ENCODE peak calls at places on chromosome 14, in five cellular contexts. One of them, this sample, is unnamed.

GRCh38 chr14:38143170-38143569 is 64.5 kb upstream of the SSTR1 start:
- DNase-seq in mesenchymal stem cell: peak; percentile 20
- DNase-seq in BJ: peak; percentile 18
- DNase-seq in neuronal stem cell: no peak
- DNase-seq in bronchial epithelial cell: no peak
- DNase-seq in this sample: no peak

GRCh38 chr14:93462479-93462878 is 31.7 kb downstream of the UNC79 start:
- DNase-seq in mesenchymal stem cell: no peak
- DNase-seq in bronchial epithelial cell: no peak
- DNase-seq in BJ: no peak
- DNase-seq in neuronal stem cell: no peak
- DNase-seq in this sample: no peak

GRCh38 chr14:39169541-39169900 is 612 bp downstream of the TRAPPC6B start:
- DNase-seq in mesenchymal stem cell: no peak
- DNase-seq in neuronal stem cell: no peak
- DNase-seq in BJ: no peak
- DNase-seq in bronchial epithelial cell: peak; percentile 39
- DNase-seq in this sample: no peak

GRCh38 chr14:25431211-25432076 is 381.5 kb upstream of the STXBP6 start:
- DNase-seq in BJ: no peak
- DNase-seq in bronchial epithelial cell: peak; percentile 1
- DNase-seq in mesenchymal stem cell: no peak
- DNase-seq in neuronal stem cell: peak; percentile 35
- DNase-seq in this sample: no peak

GRCh38 chr14:105176513-105176912 is 4.6 kb downstream of the NUDT14 start:
- DNase-seq in bronchial epithelial cell: no peak
- DNase-seq in mesenchymal stem cell: no peak
- DNase-seq in BJ: no peak
- DNase-seq in neuronal stem cell: no peak
- DNase-seq in this sample: no peak

GRCh38 chr14:45227566-45227965 is 25.4 kb downstream of the MIS18BP1 start:
- DNase-seq in mesenchymal stem cell: no peak
- DNase-seq in bronchial epithelial cell: no peak
- DNase-seq in BJ: no peak
- DNase-seq in neuronal stem cell: no peak
- DNase-seq in this sample: no peak

GRCh38 chr14:88417594-88417993 is 32.1 kb downstream of the SPATA7 start:
- DNase-seq in neuronal stem cell: no peak
- DNase-seq in bronchial epithelial cell: no peak
- DNase-seq in mesenchymal stem cell: no peak
- DNase-seq in BJ: no peak
- DNase-seq in this sample: no peak

GRCh38 chr14:92625213-92625612 is 111.6 kb downstream of the RIN3 start:
- DNase-seq in bronchial epithelial cell: peak; percentile 77
- DNase-seq in neuronal stem cell: no peak
- DNase-seq in mesenchymal stem cell: peak; percentile 89
- DNase-seq in BJ: peak; percentile 94
- DNase-seq in this sample: peak; percentile 59

GRCh38 chr14:71319646-71320045 is 412.4 kb downstream of the PCNX1 start:
- DNase-seq in mesenchymal stem cell: no peak
- DNase-seq in neuronal stem cell: no peak
- DNase-seq in BJ: no peak
- DNase-seq in bronchial epithelial cell: peak; percentile 40
- DNase-seq in this sample: peak; percentile 2

GRCh38 chr14:69643430-69644200 is 32.2 kb downstream of the SUSD6 start:
- DNase-seq in BJ: no peak
- DNase-seq in mesenchymal stem cell: no peak
- DNase-seq in neuronal stem cell: no peak
- DNase-seq in bronchial epithelial cell: peak; percentile 99
- DNase-seq in this sample: peak; percentile 56

GRCh38 chr14:79587194-79587593 is 624.1 kb downstream of the DIO2 start:
- DNase-seq in neuronal stem cell: no peak
- DNase-seq in BJ: no peak
- DNase-seq in mesenchymal stem cell: no peak
- DNase-seq in bronchial epithelial cell: peak; percentile 37
- DNase-seq in this sample: no peak

GRCh38 chr14:53979747-53980642 is 23.4 kb upstream of the BMP4 start:
- DNase-seq in mesenchymal stem cell: peak; percentile 87
- DNase-seq in BJ: peak; percentile 70
- DNase-seq in neuronal stem cell: no peak
- DNase-seq in bronchial epithelial cell: no peak
- DNase-seq in this sample: peak; percentile 62

GRCh38 chr14:47155395-47155794 is 503.8 kb upstream of the RPL10L start:
- DNase-seq in neuronal stem cell: no peak
- DNase-seq in BJ: no peak
- DNase-seq in mesenchymal stem cell: no peak
- DNase-seq in bronchial epithelial cell: no peak
- DNase-seq in this sample: no peak

GRCh38 chr14:52789118-52789517 is 2.3 kb downstream of the GNPNAT1 start:
- DNase-seq in neuronal stem cell: no peak
- DNase-seq in mesenchymal stem cell: peak; percentile 13
- DNase-seq in bronchial epithelial cell: no peak
- DNase-seq in BJ: no peak
- DNase-seq in this sample: no peak
- H3K4me3 ChIP-seq in neuronal stem cell: no peak overlapping the region
- H3K4me3 ChIP-seq in mesenchymal stem cell: no peak overlapping the region
- H3K4me3 ChIP-seq in bronchial epithelial cell: no peak overlapping the region
- H3K4me3 ChIP-seq in BJ: no peak overlapping the region
- H3K4me3 ChIP-seq in this sample: peak overlapping the region; percentile 80

GRCh38 chr14:50559990-50560928 is at the start of gene ATL1:
- DNase-seq in BJ: no peak
- DNase-seq in neuronal stem cell: peak; percentile 77
- DNase-seq in bronchial epithelial cell: peak; percentile 63
- DNase-seq in mesenchymal stem cell: peak; percentile 86
- DNase-seq in this sample: peak; percentile 62
- H3K27me3 ChIP-seq in BJ: no peaks in the 10 kb centered on the region
- H3K27me3 ChIP-seq in neuronal stem cell: no peaks in the 10 kb centered on the region
- H3K27me3 ChIP-seq in bronchial epithelial cell: no peaks in the 10 kb centered on the region
- H3K27me3 ChIP-seq in mesenchymal stem cell: no peaks in the 10 kb centered on the region
- H3K27me3 ChIP-seq in this sample: no peaks in the 10 kb centered on the region

DNA sequence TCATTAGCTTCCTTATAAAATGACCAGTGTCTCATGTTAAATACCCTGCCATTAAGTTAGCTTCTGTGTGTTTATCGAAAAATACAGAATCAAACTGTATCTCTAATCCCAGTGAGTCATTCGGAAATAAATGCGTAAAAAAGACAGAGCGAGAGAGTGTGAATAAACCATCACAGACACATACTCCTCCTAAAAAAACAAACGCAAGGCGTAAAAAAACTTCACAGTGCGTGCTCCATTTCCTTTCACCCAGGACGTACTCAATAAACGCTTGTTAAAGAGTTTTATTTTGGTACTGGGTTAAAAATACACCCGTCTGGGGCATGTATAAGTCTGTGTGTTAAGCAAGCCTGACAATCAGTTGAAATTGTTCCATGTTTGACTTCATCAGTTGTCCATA is 58.8 kb upstream of the ISM2 start:
- DNase-seq in mesenchymal stem cell: no peak
- DNase-seq in neuronal stem cell: no peak
- DNase-seq in BJ: no peak
- DNase-seq in bronchial epithelial cell: no peak
- DNase-seq in this sample: no peak
- H3K36me3 ChIP-seq in mesenchymal stem cell: peaks cover 18% of the 10 kb centered on the region
- H3K36me3 ChIP-seq in neuronal stem cell: peaks cover 64% of the 10 kb centered on the region
- H3K36me3 ChIP-seq in BJ: peaks cover 3% of the 10 kb centered on the region
- H3K36me3 ChIP-seq in bronchial epithelial cell: peaks cover 5% of the 10 kb centered on the region
- H3K36me3 ChIP-seq in this sample: no peaks in the 10 kb centered on the region

DNA sequence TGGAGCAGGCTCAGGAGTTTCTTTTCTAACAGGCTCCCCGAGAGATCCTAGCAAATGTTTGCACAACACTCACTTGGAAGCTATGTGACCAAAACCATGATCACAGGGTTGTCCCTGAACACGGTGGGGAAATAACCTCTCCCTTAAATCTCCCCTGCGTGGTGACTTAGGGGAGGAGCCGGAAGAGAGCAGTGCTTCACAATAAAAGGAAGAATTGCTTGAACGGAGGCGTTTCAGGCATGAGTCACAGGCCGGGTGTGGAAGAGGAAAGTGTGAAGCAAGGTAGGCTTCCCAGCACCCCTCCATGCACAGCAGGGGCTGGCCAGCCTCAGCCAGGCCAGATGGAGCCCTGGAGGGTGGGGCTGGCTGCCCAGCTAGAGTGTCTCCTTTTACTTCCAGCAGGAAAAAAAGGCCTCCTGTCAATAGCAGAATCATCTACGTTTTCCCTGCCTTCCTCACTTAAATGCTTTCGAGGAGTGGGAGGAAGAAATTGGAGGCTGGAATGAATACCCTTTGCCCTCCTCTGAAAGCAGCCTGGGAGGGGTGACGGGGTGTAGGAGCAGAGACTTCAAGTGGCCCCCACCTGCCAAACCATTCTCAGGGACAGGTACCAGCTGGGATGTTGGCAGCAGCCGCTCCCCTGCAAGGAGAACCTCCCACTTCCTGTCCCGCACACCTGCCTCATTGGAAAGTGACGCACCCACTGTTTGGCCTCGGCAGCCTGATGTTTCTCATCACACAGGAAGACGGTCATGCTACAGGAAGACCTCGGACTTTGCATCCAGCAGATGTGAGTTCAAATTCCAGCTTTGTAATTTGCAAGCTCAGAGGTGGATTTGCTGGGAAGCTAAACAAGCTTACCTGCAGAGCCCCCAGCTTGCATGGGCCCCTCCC is 30.1 kb upstream of the PPP2R5C start:
- DNase-seq in neuronal stem cell: no peak
- DNase-seq in bronchial epithelial cell: peak; percentile 93
- DNase-seq in BJ: no peak
- DNase-seq in mesenchymal stem cell: peak; percentile 83
- DNase-seq in this sample: peak; percentile 84
- H3K4me3 ChIP-seq in neuronal stem cell: no peak overlapping the region
- H3K4me3 ChIP-seq in bronchial epithelial cell: no peak overlapping the region
- H3K4me3 ChIP-seq in BJ: no peak overlapping the region
- H3K4me3 ChIP-seq in mesenchymal stem cell: no peak overlapping the region
- H3K4me3 ChIP-seq in this sample: no peak overlapping the region

GRCh38 chr14:31611778-31612433 is 50.7 kb downstream of the NUBPL start:
- DNase-seq in BJ: no peak
- DNase-seq in neuronal stem cell: no peak
- DNase-seq in bronchial epithelial cell: no peak
- DNase-seq in mesenchymal stem cell: no peak
- DNase-seq in this sample: no peak

DNA sequence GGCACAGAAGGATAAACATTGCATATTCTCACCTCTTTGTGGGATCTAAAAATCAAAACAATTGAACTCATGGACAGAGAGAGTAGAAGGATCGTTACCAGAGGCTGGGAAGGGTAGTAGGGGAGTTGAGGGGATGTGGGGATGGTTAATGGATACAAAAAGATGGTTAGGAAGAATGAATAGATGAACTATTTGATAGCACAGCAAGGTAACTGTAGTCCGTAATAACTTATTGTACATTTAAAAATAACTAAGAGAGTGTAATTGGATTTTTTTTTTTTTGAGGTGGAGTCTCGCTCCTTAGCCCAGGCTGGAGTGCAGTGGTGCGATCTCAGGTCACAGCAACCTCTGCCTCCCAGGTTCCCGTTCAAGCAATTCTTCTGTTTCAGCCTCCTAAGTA is 52.0 kb downstream of the NUBPL start:
- DNase-seq in bronchial epithelial cell: no peak
- DNase-seq in mesenchymal stem cell: no peak
- DNase-seq in neuronal stem cell: no peak
- DNase-seq in BJ: no peak
- DNase-seq in this sample: no peak
- H3K27me3 ChIP-seq in bronchial epithelial cell: no peaks in the 10 kb centered on the region
- H3K27me3 ChIP-seq in mesenchymal stem cell: no peaks in the 10 kb centered on the region
- H3K27me3 ChIP-seq in neuronal stem cell: no peaks in the 10 kb centered on the region
- H3K27me3 ChIP-seq in BJ: no peaks in the 10 kb centered on the region
- H3K27me3 ChIP-seq in this sample: no peaks in the 10 kb centered on the region

DNA sequence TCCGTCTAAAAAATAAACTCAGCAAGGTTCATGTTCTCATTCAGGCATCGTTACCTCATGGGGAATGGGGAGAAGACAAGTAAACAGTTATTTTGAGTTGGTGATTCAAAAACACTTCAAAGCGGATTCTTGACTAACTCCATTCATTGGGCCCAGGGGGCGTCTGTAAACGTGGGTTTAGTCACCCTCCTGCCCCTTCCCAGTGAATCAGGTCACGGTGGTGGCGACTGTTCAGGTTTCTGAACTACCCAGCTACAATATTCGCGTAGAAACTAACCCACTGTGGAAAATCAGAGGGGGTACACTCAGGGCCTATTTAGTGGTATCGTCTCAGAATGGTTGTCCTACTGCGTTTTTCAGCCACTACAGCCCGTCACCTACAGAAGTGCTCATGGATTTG is 15.2 kb downstream of the OR6S1 start:
- DNase-seq in neuronal stem cell: no peak
- DNase-seq in bronchial epithelial cell: no peak
- DNase-seq in mesenchymal stem cell: no peak
- DNase-seq in BJ: no peak
- DNase-seq in this sample: no peak
- H3K36me3 ChIP-seq in neuronal stem cell: no peaks in the 10 kb centered on the region
- H3K36me3 ChIP-seq in bronchial epithelial cell: no peaks in the 10 kb centered on the region
- H3K36me3 ChIP-seq in mesenchymal stem cell: no peaks in the 10 kb centered on the region
- H3K36me3 ChIP-seq in BJ: no peaks in the 10 kb centered on the region
- H3K36me3 ChIP-seq in this sample: no peaks in the 10 kb centered on the region

This sample was measured in MG63.